ENCODE peak calls at places on chromosomes 5 and 9, in six cellular contexts. One of them, this sample, is unnamed.
A peak's percentile ranks its signal among the peaks of the same experiment; 100 is the strongest.

GRCh38 chr5:96256795-96257470 is 176.1 kb downstream of the PCSK1 start:
- DNase-seq in uterus: peak; percentile 18
- DNase-seq in IMR-90: peak; percentile 96
- DNase-seq in GM23338: peak; percentile 18
- DNase-seq in OCI-LY7: peak; percentile 8
- DNase-seq in cardiac muscle cell: peak; percentile 78
- DNase-seq in this sample: no peak

GRCh38 chr5:149320791-149321330 is 24.4 kb upstream of the GRPEL2 start:
- DNase-seq in uterus: peak; percentile 90
- DNase-seq in IMR-90: peak; percentile 94
- DNase-seq in GM23338: peak; percentile 22
- DNase-seq in OCI-LY7: no peak
- DNase-seq in cardiac muscle cell: peak; percentile 98
- DNase-seq in this sample: no peak

GRCh38 chr5:82349651-82350050 is 71.5 kb upstream of the RPS23 start:
- DNase-seq in uterus: no peak
- DNase-seq in IMR-90: no peak
- DNase-seq in GM23338: peak; percentile 83
- DNase-seq in OCI-LY7: peak; percentile 13
- DNase-seq in cardiac muscle cell: no peak
- DNase-seq in this sample: no peak

GRCh38 chr5:101390317-101390908 is 487.3 kb upstream of the ST8SIA4 start:
- DNase-seq in uterus: no peak
- DNase-seq in IMR-90: peak; percentile 45
- DNase-seq in GM23338: peak; percentile 89
- DNase-seq in OCI-LY7: peak; percentile 38
- DNase-seq in cardiac muscle cell: peak; percentile 64
- DNase-seq in this sample: no peak

GRCh38 chr5:11467588-11467987 is 436.7 kb downstream of the CTNND2 start:
- DNase-seq in uterus: no peak
- DNase-seq in IMR-90: no peak
- DNase-seq in GM23338: no peak
- DNase-seq in OCI-LY7: no peak
- DNase-seq in cardiac muscle cell: no peak
- DNase-seq in this sample: no peak

GRCh38 chr5:132813599-132814440 is 718 bp downstream of the SOWAHA start:
- DNase-seq in uterus: no peak
- DNase-seq in IMR-90: no peak
- DNase-seq in GM23338: peak; percentile 75
- DNase-seq in OCI-LY7: no peak
- DNase-seq in cardiac muscle cell: no peak
- DNase-seq in this sample: no peak

GRCh38 chr9:123354806-123355508 is 1.0 kb upstream of the CRB2 start:
- DNase-seq in uterus: no peak
- DNase-seq in IMR-90: no peak
- DNase-seq in GM23338: no peak
- DNase-seq in OCI-LY7: no peak
- DNase-seq in cardiac muscle cell: no peak
- DNase-seq in this sample: no peak

GRCh38 chr5:106985174-106985573 is 685.6 kb downstream of the EFNA5 start:
- DNase-seq in uterus: no peak
- DNase-seq in IMR-90: no peak
- DNase-seq in GM23338: no peak
- DNase-seq in OCI-LY7: no peak
- DNase-seq in cardiac muscle cell: no peak
- DNase-seq in this sample: no peak

GRCh38 chr5:177438468-177438867 is 8.1 kb upstream of the PRR7 start:
- DNase-seq in uterus: no peak
- DNase-seq in IMR-90: no peak
- DNase-seq in GM23338: no peak
- DNase-seq in OCI-LY7: no peak
- DNase-seq in cardiac muscle cell: no peak
- DNase-seq in this sample: no peak
- H3K36me3 ChIP-seq in uterus: no peaks in the 10 kb centered on the region
- H3K36me3 ChIP-seq in IMR-90: peaks cover 42% of the 10 kb centered on the region
- H3K36me3 ChIP-seq in GM23338: peaks cover 3% of the 10 kb centered on the region
- H3K36me3 ChIP-seq in OCI-LY7: peaks cover 88% of the 10 kb centered on the region
- H3K36me3 ChIP-seq in cardiac muscle cell: peaks cover 26% of the 10 kb centered on the region
- H3K36me3 ChIP-seq in this sample: peaks cover 96% of the 10 kb centered on the region

GRCh38 chr5:138464018-138464387 is 1.3 kb upstream of the EGR1 start:
- DNase-seq in uterus: peak; percentile 94
- DNase-seq in IMR-90: peak; percentile 93
- DNase-seq in GM23338: peak; percentile 94
- DNase-seq in OCI-LY7: peak; percentile 95
- DNase-seq in cardiac muscle cell: peak; percentile 99
- DNase-seq in this sample: peak; percentile 97

GRCh38 chr5:138466900-138467710 is 1.8 kb downstream of the EGR1 start:
- DNase-seq in uterus: no peak
- DNase-seq in IMR-90: peak; percentile 38
- DNase-seq in GM23338: no peak
- DNase-seq in OCI-LY7: no peak
- DNase-seq in cardiac muscle cell: peak; percentile 60
- DNase-seq in this sample: no peak

GRCh38 chr5:138464388-138465287 is 641 bp upstream of the EGR1 start:
- DNase-seq in uterus: peak; percentile 99
- DNase-seq in IMR-90: peak; percentile 98
- DNase-seq in GM23338: peak; percentile 100
- DNase-seq in OCI-LY7: peak; percentile 98
- DNase-seq in cardiac muscle cell: peak; percentile 100
- DNase-seq in this sample: peak; percentile 98

GRCh38 chr5:138466058-138466899 is 1.0 kb downstream of the EGR1 start:
- DNase-seq in uterus: no peak
- DNase-seq in IMR-90: peak; percentile 39
- DNase-seq in GM23338: no peak
- DNase-seq in OCI-LY7: no peak
- DNase-seq in cardiac muscle cell: no peak
- DNase-seq in this sample: no peak

GRCh38 chr5:138465288-138466057 is at the start of gene EGR1:
- DNase-seq in uterus: peak; percentile 97
- DNase-seq in IMR-90: peak; percentile 94
- DNase-seq in GM23338: peak; percentile 98
- DNase-seq in OCI-LY7: peak; percentile 92
- DNase-seq in cardiac muscle cell: peak; percentile 96
- DNase-seq in this sample: peak; percentile 96
- H3K4me1 ChIP-seq in uterus: no peaks in the 10 kb centered on the region
- H3K4me1 ChIP-seq in IMR-90: peaks cover 12% of the 10 kb centered on the region
- H3K4me1 ChIP-seq in GM23338: no peaks in the 10 kb centered on the region
- H3K4me1 ChIP-seq in OCI-LY7: peaks cover 19% of the 10 kb centered on the region
- H3K4me1 ChIP-seq in cardiac muscle cell: peaks cover 21% of the 10 kb centered on the region
- H3K4me1 ChIP-seq in this sample: peaks cover 17% of the 10 kb centered on the region

GRCh38 chr5:137282216-137282615 is 216.9 kb downstream of the SPOCK1 start:
- DNase-seq in uterus: no peak
- DNase-seq in IMR-90: peak; percentile 15
- DNase-seq in GM23338: no peak
- DNase-seq in OCI-LY7: no peak
- DNase-seq in cardiac muscle cell: peak; percentile 50
- DNase-seq in this sample: no peak

GRCh38 chr5:137283801-137284200 is 215.3 kb downstream of the SPOCK1 start:
- DNase-seq in uterus: no peak
- DNase-seq in IMR-90: no peak
- DNase-seq in GM23338: no peak
- DNase-seq in OCI-LY7: no peak
- DNase-seq in cardiac muscle cell: no peak
- DNase-seq in this sample: no peak

GRCh38 chr5:137279631-137280236 is 219.4 kb downstream of the SPOCK1 start:
- DNase-seq in uterus: no peak
- DNase-seq in IMR-90: no peak
- DNase-seq in GM23338: no peak
- DNase-seq in OCI-LY7: no peak
- DNase-seq in cardiac muscle cell: no peak
- DNase-seq in this sample: no peak

GRCh38 chr5:137280656-137281055 is 218.5 kb downstream of the SPOCK1 start:
- DNase-seq in uterus: no peak
- DNase-seq in IMR-90: no peak
- DNase-seq in GM23338: peak; percentile 29
- DNase-seq in OCI-LY7: no peak
- DNase-seq in cardiac muscle cell: no peak
- DNase-seq in this sample: no peak

DNA sequence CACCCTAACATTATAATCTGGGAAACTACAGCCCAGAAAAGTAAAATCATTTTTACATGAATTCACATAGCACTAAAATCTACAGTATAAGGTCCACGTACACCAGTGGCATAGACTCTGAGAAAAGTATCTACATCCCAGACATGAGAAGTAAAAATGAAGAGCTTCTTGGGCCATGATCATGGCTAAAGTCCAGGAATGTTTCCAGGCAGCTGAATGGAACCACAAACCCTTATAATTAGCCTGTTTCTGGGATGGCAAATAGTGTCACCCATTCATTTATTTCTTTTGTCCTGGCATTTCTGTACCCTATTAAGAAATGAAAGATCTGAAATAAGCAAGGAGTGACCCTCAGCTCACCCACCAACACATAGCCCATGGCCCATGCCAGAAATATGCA is 217.9 kb downstream of the SPOCK1 start:
- DNase-seq in uterus: no peak
- DNase-seq in IMR-90: no peak
- DNase-seq in GM23338: no peak
- DNase-seq in OCI-LY7: no peak
- DNase-seq in cardiac muscle cell: peak; percentile 29
- DNase-seq in this sample: no peak
- H3K27ac ChIP-seq in uterus: no peak overlapping the region
- H3K27ac ChIP-seq in IMR-90: no peak overlapping the region
- H3K27ac ChIP-seq in GM23338: no peak overlapping the region
- H3K27ac ChIP-seq in OCI-LY7: no peak overlapping the region
- H3K27ac ChIP-seq in cardiac muscle cell: no peak overlapping the region
- H3K27ac ChIP-seq in this sample: no peak overlapping the region

GRCh38 chr5:59412428-59412827 is 481.1 kb downstream of the PDE4D start:
- DNase-seq in uterus: no peak
- DNase-seq in IMR-90: no peak
- DNase-seq in GM23338: no peak
- DNase-seq in OCI-LY7: no peak
- DNase-seq in cardiac muscle cell: no peak
- DNase-seq in this sample: no peak

DNA sequence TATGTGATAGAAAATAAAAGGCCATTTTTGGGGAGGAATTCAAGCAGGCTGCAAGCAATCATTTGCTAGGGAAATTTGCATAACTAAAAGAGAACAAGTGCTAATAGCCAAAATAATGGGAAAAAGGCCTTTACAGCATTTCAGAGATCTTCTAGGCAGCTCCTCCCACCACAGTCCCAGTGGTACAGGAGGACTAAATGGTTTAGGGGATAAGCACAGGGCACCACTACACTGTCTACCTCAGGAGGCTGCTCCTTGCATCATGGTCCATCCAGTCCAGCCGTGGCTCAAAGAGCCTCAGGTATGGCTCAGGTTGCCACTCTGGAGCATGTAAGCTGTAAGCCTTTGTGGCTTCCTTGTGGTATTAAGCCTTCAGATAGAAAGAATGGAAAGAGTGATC is 485.6 kb downstream of the PDE4D start:
- DNase-seq in uterus: no peak
- DNase-seq in IMR-90: no peak
- DNase-seq in GM23338: no peak
- DNase-seq in OCI-LY7: no peak
- DNase-seq in cardiac muscle cell: no peak
- DNase-seq in this sample: no peak
- H3K36me3 ChIP-seq in uterus: no peaks in the 10 kb centered on the region
- H3K36me3 ChIP-seq in IMR-90: no peaks in the 10 kb centered on the region
- H3K36me3 ChIP-seq in GM23338: no peaks in the 10 kb centered on the region
- H3K36me3 ChIP-seq in OCI-LY7: no peaks in the 10 kb centered on the region
- H3K36me3 ChIP-seq in cardiac muscle cell: no peaks in the 10 kb centered on the region
- H3K36me3 ChIP-seq in this sample: no peaks in the 10 kb centered on the region